ENCODE peak calls at places on chromosomes 6 and 20, in six cellular contexts. W is naive thymus-derived CD4-positive, alpha-beta T cell; Z is left colon; U is esophagus squamous epithelium; X is CD8-positive, alpha-beta T cell; A is fibroblast of mammary gland. H is an unnamed sample.

GRCh38 chr6:56595490-56596122 is 47.1 kb downstream of the DST start:
- DNase-seq in A (peak), W (peak), X (no peak), Z (no peak), U (no peak), H (peak)

GRCh38 chr6:56875523-56875922 is 79.4 kb upstream of the BEND6 start:
- DNase-seq in X (no peak), A (no peak), U (no peak), W (no peak), Z (no peak), H (no peak)

GRCh38 chr6:116096979-116097816 is 3.5 kb upstream of the NT5DC1 start:
- DNase-seq in U (no peak), Z (no peak), X (no peak), W (no peak), A (peak), H (peak)

GRCh38 chr20:25286917-25287316 is 39.0 kb downstream of the PYGB start:
- DNase-seq in X (no peak), W (no peak), U (no peak), Z (peak), A (no peak), H (no peak)

GRCh38 chr20:46648903-46649649 is 2.2 kb downstream of the SLC13A3 start:
- DNase-seq in U (no peak), Z (no peak), A (no peak), X (no peak), W (no peak), H (no peak)

GRCh38 chr6:9632026-9632425 is 782.8 kb downstream of the TFAP2A start:
- DNase-seq in Z (no peak), U (no peak), X (no peak), A (no peak), W (no peak), H (no peak)

GRCh38 chr20:18218249-18218648 is 70.1 kb upstream of the ZNF133 start:
- DNase-seq in A (no peak), X (no peak), Z (no peak), U (no peak), W (no peak), H (no peak)

GRCh38 chr20:19936801-19937583 is 80.2 kb upstream of the NAA20 start:
- DNase-seq in W (peak), Z (no peak), U (no peak), X (no peak), A (no peak), H (no peak)

GRCh38 chr6:101391772-101392560 is 1.5 kb upstream of the GRIK2 start:
- DNase-seq in A (peak), W (no peak), X (no peak), Z (no peak), U (no peak), H (no peak)

GRCh38 chr6:130913119-130913518 is 85.9 kb downstream of the SMLR1 start:
- DNase-seq in X (no peak), U (no peak), W (peak), Z (no peak), A (no peak), H (peak)

GRCh38 chr6:1027795-1028569 is 283.9 kb upstream of the FOXQ1 start:
- DNase-seq in Z (no peak), X (no peak), W (no peak), U (no peak), A (no peak), H (no peak)

GRCh38 chr6:105642708-105643107 is 239.8 kb upstream of the PREP start:
- DNase-seq in A (peak), Z (no peak), X (no peak), W (no peak), U (no peak), H (no peak)

GRCh38 chr6:15905488-15906392 is 223.1 kb upstream of the MYLIP start:
- DNase-seq in A (no peak), U (no peak), X (no peak), W (no peak), Z (no peak), H (no peak)

GRCh38 chr6:27422651-27423332 is 34.2 kb downstream of the ZNF391 start:
- DNase-seq in U (no peak), X (no peak), A (peak), W (no peak), Z (no peak), H (no peak)

GRCh38 chr20:38985603-38986170 is 23.5 kb downstream of the DHX35 start:
- DNase-seq in Z (no peak), W (no peak), A (peak), X (no peak), U (no peak), H (no peak)

GRCh38 chr6:38525888-38526287 is 113.8 kb downstream of the BTBD9 start:
- DNase-seq in W (no peak), A (no peak), Z (no peak), X (no peak), U (no peak), H (no peak)

GRCh38 chr6:89978749-89979145 is 84.5 kb downstream of the GJA10 start:
- DNase-seq in Z (no peak), X (no peak), A (no peak), U (no peak), W (no peak), H (no peak)

GRCh38 chr6:68652117-68652536 is 17.0 kb downstream of the ADGRB3 start:
- DNase-seq in A (no peak), U (no peak), X (no peak), W (no peak), Z (no peak), H (no peak)

GRCh38 chr6:112338310-112338709 is 8.8 kb upstream of the RFPL4B start:
- DNase-seq in W (no peak), X (no peak), U (no peak), Z (no peak), A (no peak), H (no peak)

GRCh38 chr6:44270526-44271405 is 516 bp downstream of the TMEM151B start:
- DNase-seq in Z (no peak), U (no peak), A (no peak), X (no peak), W (peak), H (no peak)

H was measured in CD8-positive, alpha-beta memory T cell.